ENCODE peak calls at places on chromosomes 4 and X, in six cellular contexts. U, C, Y, B, J and W are unnamed samples.

GRCh38 chr4:183164963-183165362 is 65.9 kb downstream of the WWC2 start:
- DNase-seq in U (no peak), C (no peak), Y (no peak), B (no peak), J (no peak), W (no peak)

GRCh38 chr4:150209140-150209829 is 131.0 kb downstream of the DCLK2 start:
- DNase-seq in U (no peak), C (peak), Y (peak), B (peak), J (peak), W (no peak)

GRCh38 chrX:150212672-150213480 is 150.2 kb upstream of the MAMLD1 start:
- DNase-seq in U (no peak), C (no peak), Y (no peak), B (no peak), J (peak), W (no peak)

GRCh38 chr4:44861756-44862155 is 135.4 kb upstream of the GNPDA2 start:
- DNase-seq in U (no peak), C (peak), Y (no peak), B (no peak), J (no peak), W (no peak)

GRCh38 chrX:153763298-153763932 is 634 bp upstream of the PLXNB3 start:
- DNase-seq in U (no peak), C (no peak), Y (no peak), B (no peak), J (no peak), W (no peak)

GRCh38 chr4:182190306-182190705 is 52.9 kb upstream of the TENM3 start:
- DNase-seq in U (no peak), C (no peak), Y (no peak), B (no peak), J (no peak), W (no peak)

GRCh38 chr4:106868381-106869035 is 167.6 kb downstream of the DKK2 start:
- DNase-seq in U (no peak), C (no peak), Y (no peak), B (no peak), J (no peak), W (no peak)

GRCh38 chr4:24224446-24224845 is 334.6 kb upstream of the PPARGC1A start:
- DNase-seq in U (no peak), C (no peak), Y (no peak), B (no peak), J (no peak), W (no peak)

GRCh38 chrX:136656596-136656995 is 8.6 kb downstream of the CD40LG start:
- DNase-seq in U (no peak), C (no peak), Y (no peak), B (no peak), J (no peak), W (no peak)

GRCh38 chrX:12978205-12979010 is 3.5 kb downstream of the TMSB4X start:
- DNase-seq in U (no peak), C (peak), Y (no peak), B (no peak), J (no peak), W (no peak)

GRCh38 chrX:103170216-103170615 is 44.7 kb upstream of the BEX4 start:
- DNase-seq in U (no peak), C (peak), Y (no peak), B (no peak), J (no peak), W (no peak)

GRCh38 chr4:150964754-150965153 is 50.3 kb downstream of the LRBA start:
- DNase-seq in U (no peak), C (no peak), Y (no peak), B (no peak), J (no peak), W (no peak)

GRCh38 chrX:73577368-73577767 is 14.4 kb downstream of the CHIC1 start:
- DNase-seq in U (peak), C (no peak), Y (no peak), B (no peak), J (no peak), W (no peak)

GRCh38 chr4:85779165-85779564 is 304.2 kb downstream of the ARHGAP24 start:
- DNase-seq in U (no peak), C (no peak), Y (no peak), B (no peak), J (no peak), W (no peak)

GRCh38 chr4:133868856-133869255 is 332.7 kb downstream of the PABPC4L start:
- DNase-seq in U (no peak), C (no peak), Y (no peak), B (no peak), J (no peak), W (no peak)

GRCh38 chr4:38160487-38161207 is 200.4 kb downstream of the PTTG2 start:
- DNase-seq in U (peak), C (peak), Y (no peak), B (no peak), J (no peak), W (no peak)

GRCh38 chrX:40095588-40096394 is 2.0 kb downstream of the BCOR start:
- DNase-seq in U (no peak), C (peak), Y (no peak), B (no peak), J (peak), W (no peak)

GRCh38 chr4:24434193-24434728 is 150.1 kb downstream of the DHX15 start:
- DNase-seq in U (no peak), C (no peak), Y (no peak), B (no peak), J (no peak), W (no peak)

GRCh38 chrX:47179221-47179927 is 14.3 kb upstream of the UBA1 start:
- DNase-seq in U (no peak), C (no peak), Y (no peak), B (no peak), J (peak), W (no peak)

GRCh38 chr4:34771632-34772031 is 1472.7 kb downstream of the ARAP2 start:
- DNase-seq in U (no peak), C (no peak), Y (no peak), B (no peak), J (no peak), W (no peak)

GRCh38 chrX:100969936-100970335 is 428 bp downstream of the ARL13A start:
- DNase-seq in U (no peak), C (no peak), Y (no peak), B (no peak), J (no peak), W (no peak)

GRCh38 chr4:105145913-105146285 is 777 bp upstream of the TET2 start:
- DNase-seq in U (no peak), C (no peak), Y (no peak), B (no peak), J (no peak), W (no peak)

GRCh38 chrX:14125451-14125850 is 95.8 kb upstream of the GEMIN8 start:
- DNase-seq in U (no peak), C (no peak), Y (no peak), B (no peak), J (no peak), W (no peak)

GRCh38 chr4:139177049-139177887 is at the start of gene ELF2:
- DNase-seq in U (no peak), C (peak), Y (peak), B (peak), J (peak), W (peak)

GRCh38 chr4:34732170-34732569 is 1512.1 kb downstream of the ARAP2 start:
- DNase-seq in U (no peak), C (no peak), Y (no peak), B (no peak), J (no peak), W (no peak)

GRCh38 chr4:52983563-52984303 is 121.6 kb downstream of the RASL11B start:
- DNase-seq in U (no peak), C (peak), Y (no peak), B (no peak), J (no peak), W (no peak)

GRCh38 chr4:3311489-3312171 is 18.8 kb downstream of the RGS12 start:
- DNase-seq in U (no peak), C (no peak), Y (no peak), B (peak), J (peak), W (peak)

GRCh38 chr4:121822796-121823504 is 733 bp downstream of the CCNA2 start:
- DNase-seq in U (no peak), C (peak), Y (no peak), B (no peak), J (peak), W (no peak)

GRCh38 chr4:173211838-173212237 is 43.2 kb downstream of the GALNT7 start:
- DNase-seq in U (no peak), C (peak), Y (no peak), B (no peak), J (no peak), W (no peak)

GRCh38 chr4:107913283-107913899 is 18.0 kb upstream of the CYP2U1 start:
- DNase-seq in U (peak), C (peak), Y (no peak), B (no peak), J (no peak), W (no peak)

GRCh38 chr4:1939664-1940509 is 68.7 kb downstream of the NSD2 start:
- DNase-seq in U (peak), C (no peak), Y (no peak), B (no peak), J (no peak), W (no peak)

GRCh38 chr4:81040175-81040659 is 9.7 kb downstream of the BMP3 start:
- DNase-seq in U (no peak), C (peak), Y (no peak), B (no peak), J (no peak), W (no peak)

GRCh38 chr4:176149680-176150079 is 45.7 kb downstream of the SPATA4 start:
- DNase-seq in U (no peak), C (no peak), Y (no peak), B (no peak), J (no peak), W (no peak)

DNA sequence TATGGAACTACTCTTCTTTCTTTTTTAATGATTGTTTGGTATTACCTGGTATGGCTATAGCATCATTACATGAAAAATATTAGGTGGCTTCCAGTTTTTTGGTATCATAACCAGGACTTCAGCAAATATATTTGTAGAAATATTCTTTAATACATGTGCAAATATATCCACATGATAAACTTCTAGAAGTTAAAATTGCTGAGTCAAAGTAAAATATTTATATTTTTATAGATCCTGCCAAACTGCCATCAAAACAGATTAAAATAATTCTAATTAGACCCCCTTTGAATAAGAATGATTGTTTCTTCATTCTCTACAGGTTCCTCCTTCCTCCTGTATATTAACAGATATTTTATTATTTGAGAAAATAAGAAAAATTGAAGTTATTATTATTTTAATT is 708.5 kb upstream of the INTU start:
- DNase-seq in U (no peak), C (no peak), Y (no peak), B (no peak), J (no peak), W (no peak)
- TF ChIP-seq CTCF in U (no peak), C (no peak), Y (no peak), B (no peak), J (no peak), W (no peak)

GRCh38 chr4:99564921-99565320 is 1.1 kb upstream of the TRMT10A start:
- DNase-seq in U (no peak), C (no peak), Y (no peak), B (no peak), J (no peak), W (no peak)

GRCh38 chr4:99563310-99564186 is at the start of gene TRMT10A:
- DNase-seq in U (peak), C (peak), Y (peak), B (peak), J (peak), W (peak)
- TF ChIP-seq CTCF in U (no peak), C (no peak), Y (no peak), B (no peak), J (peak), W (peak)

GRCh38 chrX:17361620-17362019 is 13.4 kb upstream of the NHS start:
- DNase-seq in U (no peak), C (peak), Y (no peak), B (no peak), J (no peak), W (no peak)
- TF ChIP-seq CTCF in U (peak), C (peak), Y (no peak), B (peak), J (no peak), W (peak)

DNA sequence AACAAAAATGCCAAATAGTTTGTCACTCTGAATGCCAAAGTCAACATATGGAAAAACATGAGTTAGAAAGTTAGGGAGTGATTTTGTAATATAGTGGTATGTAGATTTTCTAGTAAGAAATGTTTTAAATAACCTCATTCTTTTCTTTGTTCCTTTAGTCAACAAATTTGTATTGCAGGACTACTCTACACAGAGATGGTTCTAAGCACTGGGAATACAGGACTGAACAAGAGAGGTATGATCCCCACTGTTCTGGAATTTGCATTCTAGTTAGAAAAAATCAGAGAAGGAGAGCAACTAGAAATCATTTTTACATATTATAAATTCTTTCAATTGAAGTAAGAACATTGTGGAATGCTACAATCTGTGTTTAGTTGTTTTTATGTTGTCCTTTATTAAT is 218.8 kb upstream of the ANXA10 start:
- DNase-seq in U (no peak), C (no peak), Y (no peak), B (no peak), J (no peak), W (no peak)
- TF ChIP-seq CTCF in U (no peak), C (no peak), Y (no peak), B (no peak), J (no peak), W (no peak)

GRCh38 chr4:168028568-168028967 is 63.8 kb upstream of the ANXA10 start:
- DNase-seq in U (no peak), C (peak), Y (no peak), B (no peak), J (no peak), W (no peak)
- TF ChIP-seq CTCF in U (peak), C (no peak), Y (no peak), B (no peak), J (no peak), W (no peak)

GRCh38 chr4:166415749-166416148 is 542.7 kb downstream of the TLL1 start:
- DNase-seq in U (no peak), C (no peak), Y (no peak), B (no peak), J (no peak), W (no peak)

GRCh38 chr4:166422475-166422874 is 549.4 kb downstream of the TLL1 start:
- DNase-seq in U (peak), C (no peak), Y (no peak), B (no peak), J (no peak), W (no peak)

GRCh38 chr4:166421556-166422156 is 548.6 kb downstream of the TLL1 start:
- DNase-seq in U (peak), C (no peak), Y (no peak), B (no peak), J (no peak), W (no peak)
- TF ChIP-seq CTCF in U (no peak), C (no peak), Y (no peak), B (no peak), J (no peak), W (no peak)

GRCh38 chr4:109574443-109574850 is 14.4 kb downstream of the MCUB start:
- DNase-seq in U (no peak), C (peak), Y (no peak), B (no peak), J (no peak), W (no peak)
- TF ChIP-seq CTCF in U (peak), C (no peak), Y (no peak), B (no peak), J (no peak), W (peak)